ENCODE peak calls at places on chromosome 22, in four cellular contexts. G is neural progenitor cell, J is GM23338, B is GM23248. C is an unnamed sample. For H3K4me1, the result is how much of the 10 kb centered on the place peaks cover.

GRCh38 chr22:49203091-49203862 is 624.4 kb downstream of the BRD1 start:
- DNase-seq in B (no peak), J (no peak), G (no peak), C (no peak)

GRCh38 chr22:50548046-50548912 is 2.6 kb downstream of the KLHDC7B start:
- DNase-seq in B (peak), J (no peak), G (no peak), C (peak)

GRCh38 chr22:22058649-22059475 is 76.3 kb upstream of the TOP3B start:
- DNase-seq in B (no peak), J (no peak), G (no peak), C (peak)

GRCh38 chr22:28021116-28021997 is 102.3 kb upstream of the PITPNB start:
- DNase-seq in B (no peak), J (no peak), G (no peak), C (no peak)

GRCh38 chr22:22201185-22201924 is 43.2 kb upstream of the VPREB1 start:
- DNase-seq in B (peak), J (peak), G (peak), C (peak)

GRCh38 chr22:49968831-49969661 is 8.5 kb downstream of the PIM3 start:
- DNase-seq in G (peak), B (no peak), J (no peak), C (no peak)

GRCh38 chr22:21699643-21700042 is 33.8 kb downstream of the PPIL2 start:
- DNase-seq in B (no peak), G (no peak), J (no peak), C (no peak)

GRCh38 chr22:25492950-25493790 is 71.3 kb upstream of the GRK3 start:
- DNase-seq in J (no peak), B (no peak), G (no peak), C (no peak)

GRCh38 chr22:20985720-20986119 is 3.6 kb downstream of the LZTR1 start:
- DNase-seq in G (no peak), J (no peak), B (no peak), C (no peak)

GRCh38 chr22:50247748-50248147 is 2.9 kb upstream of the TUBGCP6 start:
- DNase-seq in J (peak), G (peak), B (peak), C (peak)

GRCh38 chr22:38468761-38469305 is 937 bp downstream of the KDELR3 start:
- DNase-seq in B (no peak), G (no peak), J (no peak), C (no peak)

GRCh38 chr22:31253949-31254348 is 38.3 kb downstream of the PIK3IP1 start:
- DNase-seq in J (peak), G (no peak), B (no peak), C (no peak)

GRCh38 chr22:37462983-37463382 is 23.2 kb downstream of the MFNG start:
- DNase-seq in G (peak), J (peak), B (peak), C (no peak)

GRCh38 chr22:50112151-50113118 is 22.6 kb downstream of the MOV10L1 start:
- DNase-seq in B (peak), G (no peak), J (no peak), C (no peak)

GRCh38 chr22:46687460-46687859 is 50.6 kb downstream of the CERK start:
- DNase-seq in G (no peak), J (no peak), B (no peak), C (no peak)

GRCh38 chr22:35684270-35684700 is 33.4 kb upstream of the APOL5 start:
- DNase-seq in J (peak), B (peak), G (peak), C (peak)

GRCh38 chr22:33000342-33001280 is 57.6 kb downstream of the SYN3 start:
- DNase-seq in J (peak), B (peak), G (peak), C (peak)

GRCh38 chr22:49763138-49763537 is 64.5 kb downstream of the BRD1 start:
- DNase-seq in G (no peak), B (no peak), J (no peak), C (no peak)

GRCh38 chr22:39284142-39284980 is 35.1 kb downstream of the RPL3 start:
- DNase-seq in G (no peak), B (no peak), J (no peak), C (no peak)

GRCh38 chr22:48536691-48537591 is 1290.7 kb downstream of the BRD1 start:
- DNase-seq in J (no peak), G (no peak), B (peak), C (no peak)

DNA sequence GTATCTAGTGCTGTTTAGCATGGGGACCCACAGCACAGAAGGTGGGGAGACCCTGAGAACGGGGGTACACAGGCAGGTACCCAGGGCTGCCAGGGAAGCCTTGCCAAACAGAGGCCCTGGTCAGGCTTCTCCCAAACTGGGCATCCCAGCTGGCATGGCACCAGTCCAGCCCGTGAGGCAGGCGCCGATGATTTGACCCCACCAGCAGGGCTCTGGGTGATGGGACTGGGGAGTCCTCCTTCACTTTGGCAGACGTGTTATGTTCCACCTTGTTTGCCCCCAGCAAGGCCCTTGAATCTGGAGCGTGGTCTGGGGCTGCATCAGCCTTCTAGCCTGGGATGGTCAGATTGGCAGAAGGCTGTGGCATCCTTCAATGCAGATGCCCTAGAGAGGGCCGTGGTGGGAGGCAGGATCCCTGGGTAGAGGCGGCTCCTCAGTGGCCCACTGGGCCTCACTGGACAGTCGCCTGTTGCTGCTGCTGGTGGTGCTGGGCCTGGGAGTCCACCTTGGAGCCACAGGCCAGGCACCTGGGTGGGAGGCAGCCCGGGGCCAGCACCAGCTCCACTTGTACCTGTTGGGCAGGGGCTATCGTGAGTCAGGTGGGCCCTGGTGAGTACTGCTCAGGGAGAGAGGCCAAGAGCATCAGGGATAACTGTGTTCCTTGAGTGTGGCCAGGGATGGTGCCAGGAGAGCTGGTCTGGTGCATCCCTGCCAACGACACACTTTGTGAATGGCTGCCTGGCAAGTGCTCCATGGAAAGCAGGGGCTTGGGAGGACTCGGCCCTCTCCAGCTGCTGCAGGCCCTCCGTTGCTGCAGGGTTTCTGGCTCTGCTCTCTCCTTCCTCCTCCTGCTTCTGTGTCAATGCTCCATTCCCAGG is 3.3 kb downstream of the ADORA2A start:
- DNase-seq in G (no peak), B (no peak), J (no peak), C (no peak)
- H3K4me1 ChIP-seq in G (under half), B (under half), J (under half), C (half or more)

GRCh38 chr22:40714514-40714966 is 35.3 kb downstream of the MCHR1 start:
- DNase-seq in J (peak), B (peak), G (peak), C (no peak)
- TF ChIP-seq EZH2phosphoT487 in J (no peak), B (no peak), G (no peak), C (no peak)

DNA sequence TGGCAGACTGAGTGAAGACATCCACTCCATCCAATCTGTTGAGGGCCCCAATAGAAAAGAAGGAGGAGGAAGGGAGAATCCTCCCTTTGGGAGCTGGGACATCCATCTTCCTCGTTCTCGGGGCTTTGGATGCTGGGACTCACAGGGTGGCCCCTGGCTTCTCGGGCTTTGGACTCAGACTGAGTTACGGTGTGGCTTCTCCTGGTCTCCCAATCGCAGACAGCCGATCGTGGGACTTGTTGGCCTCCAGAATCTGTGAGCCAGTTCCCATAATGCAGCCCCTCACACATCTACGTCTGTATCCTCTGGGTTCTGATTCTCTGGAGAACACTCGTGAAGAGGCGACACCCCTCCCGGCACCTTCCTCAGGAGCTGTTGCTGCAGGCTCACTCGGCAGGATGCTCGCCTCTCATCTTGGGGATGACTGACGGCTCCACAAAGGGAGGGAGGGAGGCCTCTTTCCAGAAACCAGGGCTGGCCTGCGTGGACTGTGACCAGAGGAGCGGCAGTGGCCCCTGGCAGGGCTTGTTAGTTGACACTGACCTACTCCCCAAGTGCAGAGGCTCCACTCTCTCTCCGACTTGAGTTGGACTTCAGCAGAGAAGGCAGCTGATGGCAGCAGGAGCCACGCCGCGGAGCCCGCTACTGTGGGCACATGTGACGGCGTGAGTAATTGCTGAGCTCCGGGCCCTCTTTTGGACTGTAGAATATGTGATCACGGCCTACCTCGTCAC is 14.7 kb upstream of the TTLL12 start:
- DNase-seq in G (no peak), B (no peak), J (no peak), C (no peak)
- H3K4me1 ChIP-seq in G (under half), B (under half), J (under half), C (under half)

GRCh38 chr22:41516462-41516861 is 27.8 kb downstream of the POLR3H start:
- DNase-seq in B (no peak), G (no peak), J (peak), C (no peak)

GRCh38 chr22:41513391-41513790 is 30.9 kb downstream of the POLR3H start:
- DNase-seq in B (no peak), G (no peak), J (no peak), C (no peak)

GRCh38 chr22:41521166-41521565 is 23.1 kb downstream of the POLR3H start:
- DNase-seq in G (no peak), B (no peak), J (no peak), C (no peak)

GRCh38 chr22:41518048-41518347 is 26.3 kb downstream of the POLR3H start:
- DNase-seq in J (no peak), B (no peak), G (no peak), C (no peak)

DNA sequence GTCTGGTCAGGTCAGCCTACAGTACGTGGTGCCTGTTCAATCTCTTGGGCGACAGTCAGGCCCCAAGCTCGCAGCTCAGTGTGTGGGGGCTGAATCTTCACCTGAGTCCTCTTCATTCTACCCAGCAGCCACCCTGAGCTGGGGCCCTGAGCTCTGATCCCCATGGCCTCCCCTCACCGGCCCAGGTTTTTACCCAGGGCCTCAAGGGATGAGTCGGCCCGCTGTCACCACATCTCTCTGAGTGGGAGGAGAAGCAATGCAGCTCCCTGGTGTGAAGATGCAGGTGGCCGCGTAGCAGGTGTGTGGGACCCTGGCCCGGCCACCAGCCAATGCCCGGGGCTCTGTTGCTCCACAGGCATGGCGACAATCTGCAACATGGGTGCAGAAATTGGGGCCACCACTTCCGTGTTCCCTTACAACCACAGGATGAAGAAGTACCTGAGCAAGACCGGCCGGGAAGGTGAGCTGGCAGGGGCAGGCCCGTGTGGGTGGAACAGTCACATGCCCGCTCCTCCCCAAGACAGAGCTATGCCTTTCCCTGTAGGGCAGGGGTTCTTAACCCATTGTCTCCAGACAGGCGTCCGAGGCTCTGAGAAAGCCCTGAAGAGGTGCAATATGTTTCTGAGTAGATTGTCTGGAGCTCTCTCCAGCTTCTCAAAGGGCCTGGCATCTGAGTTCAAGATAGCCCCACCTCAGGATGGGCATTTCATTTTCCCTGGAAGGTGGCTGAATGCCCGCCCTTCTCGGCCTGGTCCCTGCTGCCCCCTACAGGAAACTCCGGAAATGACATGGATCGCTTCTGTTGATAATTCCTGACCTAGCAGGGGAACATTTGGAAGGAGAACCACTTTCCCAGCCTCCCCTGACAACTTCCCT is 26.9 kb downstream of the POLR3H start:
- DNase-seq in J (peak), G (peak), B (peak), C (no peak)
- TF ChIP-seq EZH2phosphoT487 in J (no peak), G (no peak), B (no peak), C (no peak)

DNA sequence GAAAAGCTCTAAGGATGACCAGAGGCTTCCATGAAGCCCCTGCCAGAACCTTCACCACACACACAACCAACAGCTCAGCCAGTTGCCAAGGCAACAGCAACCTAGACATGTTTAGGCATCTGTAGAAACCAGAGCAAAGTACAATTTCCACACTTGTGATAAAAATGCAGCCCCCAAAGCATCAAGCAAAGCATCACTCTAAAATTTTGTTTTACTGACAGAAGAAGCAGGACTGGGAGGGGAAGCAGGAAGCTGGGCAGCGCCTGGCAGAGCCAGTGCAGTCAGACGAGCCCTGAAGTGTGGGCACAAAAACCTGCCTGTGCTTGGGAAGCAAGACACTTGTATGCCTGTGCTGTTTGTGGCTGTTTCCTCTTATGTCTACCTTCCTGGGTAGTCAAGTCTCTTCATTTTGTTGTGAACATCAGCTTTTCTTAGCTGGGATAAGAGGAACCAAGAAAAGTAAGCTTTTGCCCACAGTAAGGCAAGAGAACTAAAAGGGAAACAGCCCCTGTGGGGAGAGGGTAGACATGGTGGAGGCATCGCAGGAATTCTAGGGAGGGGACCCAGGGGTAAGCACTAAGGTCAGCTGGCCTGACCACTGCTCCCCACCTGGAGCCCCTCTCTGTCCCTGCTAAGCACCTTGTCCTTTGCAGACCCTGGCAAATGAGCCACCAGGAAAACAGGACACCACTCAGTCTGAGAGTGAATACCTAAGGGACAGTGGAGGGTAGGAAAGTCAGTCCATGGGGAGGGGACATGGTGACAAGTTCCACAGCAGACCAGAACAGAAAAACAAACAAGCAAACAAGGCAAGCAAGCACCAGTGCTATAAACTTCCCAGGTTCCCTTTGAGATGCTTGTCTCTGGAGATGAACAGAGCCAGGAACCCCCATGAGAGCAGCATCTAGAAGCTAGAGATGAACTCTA is 13.4 kb downstream of the PACSIN2 start:
- DNase-seq in B (peak), G (no peak), J (no peak), C (peak)
- H3K4me1 ChIP-seq in B (half or more), G (under half), J (half or more), C (under half)

GRCh38 chr22:17158568-17159503 is at the start of gene HDHD5:
- DNase-seq in B (peak), J (peak), G (peak), C (peak)
- TF ChIP-seq EZH2phosphoT487 in B (no peak), J (no peak), G (no peak), C (no peak)

GRCh38 chr22:29811377-29811776 is 26.7 kb downstream of the ASCC2 start:
- DNase-seq in B (no peak), G (no peak), J (no peak), C (no peak)
- H3K4me1 ChIP-seq in B (under half), G (under half), J (under half), C (under half)

DNA sequence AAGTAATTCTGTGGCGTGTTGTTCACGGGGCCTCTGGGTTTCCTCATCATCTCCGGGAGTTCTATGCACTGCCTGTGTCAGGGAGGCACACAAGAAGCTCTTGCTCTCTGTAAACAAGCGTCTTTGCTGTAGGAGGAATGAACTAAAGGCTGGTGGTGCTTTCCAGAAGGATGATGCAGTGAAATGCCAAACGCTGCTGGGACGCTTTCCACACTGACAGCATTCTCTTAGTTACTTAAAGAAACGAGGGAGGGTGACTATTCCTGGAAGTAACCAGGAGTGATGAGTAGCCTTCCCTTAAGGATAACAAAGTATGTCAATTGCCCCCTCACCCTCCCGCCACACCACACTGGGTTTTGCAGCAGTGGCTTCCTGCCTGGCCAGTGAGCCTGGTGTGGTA is 38.5 kb upstream of the NUP50 start:
- DNase-seq in G (peak), J (no peak), B (peak), C (no peak)
- TF ChIP-seq EZH2phosphoT487 in G (no peak), J (no peak), B (no peak), C (no peak)

GRCh38 chr22:23213031-23213555 is 32.8 kb downstream of the BCR start:
- DNase-seq in B (no peak), J (no peak), G (no peak), C (no peak)

GRCh38 chr22:23212061-23213030 is 32.0 kb downstream of the BCR start:
- DNase-seq in G (no peak), B (no peak), J (no peak), C (peak)

GRCh38 chr22:23211622-23212021 is 31.3 kb downstream of the BCR start:
- DNase-seq in G (no peak), B (no peak), J (no peak), C (no peak)

GRCh38 chr22:23207786-23208325 is 27.5 kb downstream of the BCR start:
- DNase-seq in B (no peak), J (no peak), G (no peak), C (peak)

GRCh38 chr22:23210428-23211170 is 30.3 kb downstream of the BCR start:
- DNase-seq in B (no peak), J (no peak), G (no peak), C (no peak)
- H3K4me1 ChIP-seq in B (under half), J (under half), G (under half), C (half or more)

DNA sequence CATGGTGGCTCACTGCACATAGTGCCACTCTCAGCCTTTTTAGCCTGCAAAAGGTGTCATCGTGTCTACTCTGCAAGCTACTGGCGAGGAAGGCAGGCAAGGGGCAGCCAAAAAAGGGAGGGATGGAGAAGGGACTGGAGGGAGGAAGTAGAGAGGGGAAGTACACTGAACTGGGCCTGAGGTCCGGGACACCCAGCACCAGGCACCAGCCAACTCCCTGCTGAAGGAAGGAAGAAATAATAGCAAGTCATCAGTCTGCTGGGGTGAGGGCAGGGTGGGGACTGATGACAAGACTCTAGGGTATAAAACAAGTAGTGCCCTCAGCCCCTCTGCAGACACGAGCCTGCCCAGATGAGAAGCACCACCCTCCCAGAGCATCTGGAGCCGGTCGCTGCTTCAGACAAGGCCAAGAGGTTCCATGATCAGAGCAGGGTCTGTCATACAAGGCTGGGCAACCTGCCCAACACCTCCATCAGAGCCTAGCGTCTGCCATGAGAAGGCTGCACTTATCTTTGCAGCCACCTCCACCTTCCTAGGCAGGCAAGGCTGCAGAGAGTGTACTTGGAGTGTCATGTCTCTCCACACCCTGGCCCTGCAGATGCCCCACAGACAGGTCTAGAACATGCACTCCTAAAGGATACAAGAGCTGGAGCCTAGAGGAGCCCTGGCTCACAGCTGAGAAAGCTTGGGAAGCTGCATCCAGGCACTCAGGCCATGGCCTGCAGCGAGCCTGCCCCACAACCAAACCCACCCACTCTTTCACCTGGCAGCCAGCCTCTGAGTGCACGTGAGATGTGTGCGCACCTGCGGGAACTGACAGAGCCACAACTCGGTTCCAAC is 9.0 kb upstream of the COMT start:
- DNase-seq in B (no peak), G (no peak), J (no peak), C (no peak)
- TF ChIP-seq EZH2phosphoT487 in B (no peak), G (no peak), J (no peak), C (no peak)